ENCODE peak calls at places on chromosomes 12 and 14, in five cellular contexts. Q is tibial artery, Z is Peyer's patch, O is lower leg skin, N is IMR-90. C is an unnamed sample.

GRCh38 chr12:124721501-124722154 is 142.0 kb downstream of the SCARB1 start:
- DNase-seq in Q (no peak), Z (no peak), O (no peak), N (peak), C (no peak)

GRCh38 chr12:104109446-104110271 is 28.4 kb downstream of the NFYB start:
- DNase-seq in Q (no peak), Z (no peak), O (no peak), N (no peak), C (no peak)

GRCh38 chr14:21940887-21941855 is 267.6 kb upstream of the OR4E1 start:
- DNase-seq in Q (no peak), Z (no peak), O (no peak), N (peak), C (peak)

GRCh38 chr12:101021911-101022388 is 188.1 kb downstream of the SLC5A8 start:
- DNase-seq in Q (no peak), Z (no peak), O (no peak), N (peak), C (peak)

GRCh38 chr12:130664772-130665171 is 51.3 kb downstream of the RIMBP2 start:
- DNase-seq in Q (no peak), Z (peak), O (no peak), N (no peak), C (no peak)

GRCh38 chr14:20409226-20409625 is 4.1 kb downstream of the TEP1 start:
- DNase-seq in Q (no peak), Z (no peak), O (no peak), N (peak), C (no peak)

GRCh38 chr14:104035300-104035699 is 50.2 kb upstream of the ASPG start:
- DNase-seq in Q (no peak), Z (no peak), O (no peak), N (no peak), C (peak)

GRCh38 chr12:78622529-78623221 is 241.9 kb upstream of the SYT1 start:
- DNase-seq in Q (no peak), Z (no peak), O (no peak), N (no peak), C (no peak)

GRCh38 chr12:19710811-19711793 is 271.8 kb downstream of the AEBP2 start:
- DNase-seq in Q (peak), Z (no peak), O (no peak), N (no peak), C (peak)

GRCh38 chr14:98259881-98260280 is 1012.1 kb downstream of the BCL11B start:
- DNase-seq in Q (no peak), Z (no peak), O (no peak), N (no peak), C (no peak)

GRCh38 chr12:68349921-68350606 is 17.9 kb upstream of the MDM1 start:
- DNase-seq in Q (no peak), Z (no peak), O (no peak), N (no peak), C (no peak)
- H3K4me3 ChIP-seq in Q (no peak), Z (no peak), O (no peak), N (no peak), C (no peak)

GRCh38 chr12:55797068-55797467 is 20.5 kb downstream of the SARNP start:
- DNase-seq in Q (no peak), Z (no peak), O (no peak), N (peak), C (peak)
- TF ChIP-seq CTCF in Q (no peak), Z (no peak), O (no peak), N (peak), C (peak)

DNA sequence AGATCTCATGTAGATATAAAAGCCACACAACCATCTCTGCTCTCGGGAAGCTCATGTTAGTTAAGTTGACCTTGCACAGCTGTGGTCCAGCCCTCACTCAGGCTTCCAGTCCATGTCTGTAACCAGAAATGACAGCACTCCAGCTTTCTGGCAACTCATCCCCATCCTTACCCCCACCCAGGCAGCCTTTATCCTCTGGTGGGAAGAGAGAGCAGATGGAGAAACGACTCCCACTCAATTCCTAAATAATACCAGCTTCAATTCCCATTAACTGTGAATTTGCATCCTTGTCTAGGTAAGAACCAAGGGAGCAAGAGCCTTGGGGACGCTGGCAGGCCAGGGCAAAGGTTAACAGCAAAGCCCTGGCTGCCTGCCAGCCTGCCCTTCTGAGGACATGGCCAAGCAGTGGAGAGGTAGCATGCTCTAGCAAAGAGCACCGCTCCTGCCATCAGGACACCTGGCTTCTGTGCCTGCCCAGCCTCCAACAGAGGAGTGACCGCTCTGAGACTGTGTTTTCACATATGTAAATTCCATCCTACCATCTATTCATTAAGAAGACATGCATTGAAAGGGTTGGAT is 236.2 kb downstream of the GRIN2B start:
- DNase-seq in Q (no peak), Z (peak), O (no peak), N (no peak), C (no peak)
- H3K4me3 ChIP-seq in Q (no peak), Z (no peak), O (no peak), N (no peak), C (no peak)

DNA sequence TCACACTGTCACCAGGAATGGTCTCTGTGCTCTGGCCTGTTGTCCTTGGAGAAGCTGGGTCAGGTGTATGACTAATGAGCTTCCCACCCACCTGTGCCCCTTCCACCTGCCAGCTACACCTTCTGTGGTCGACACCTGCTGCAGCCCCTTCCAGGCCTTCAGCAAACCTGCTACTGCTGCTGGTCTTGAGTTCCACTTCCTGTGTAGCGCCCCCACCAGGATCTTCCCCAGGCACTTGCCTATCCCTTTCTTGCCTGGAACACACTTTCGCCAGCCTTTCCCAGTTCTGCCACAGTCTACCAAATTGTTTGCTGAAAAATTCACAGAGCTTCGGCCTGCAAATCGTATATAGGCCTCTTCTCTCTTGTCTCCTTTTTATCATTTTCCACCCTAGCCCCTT is 75.3 kb downstream of the CRACR2A start:
- DNase-seq in Q (no peak), Z (no peak), O (no peak), N (no peak), C (no peak)
- TF ChIP-seq CTCF in Q (no peak), Z (no peak), O (no peak), N (no peak), C (no peak)

GRCh38 chr12:54017845-54018607 is 9.2 kb downstream of the HOXC8 start:
- DNase-seq in Q (peak), Z (peak), O (peak), N (peak), C (peak)

GRCh38 chr12:54020587-54020969 is 7.7 kb upstream of the HOXC6 start:
- DNase-seq in Q (no peak), Z (no peak), O (no peak), N (no peak), C (no peak)

GRCh38 chr12:54019924-54020586 is 8.2 kb upstream of the HOXC6 start:
- DNase-seq in Q (no peak), Z (no peak), O (no peak), N (no peak), C (no peak)

GRCh38 chr12:54018608-54018984 is 9.6 kb upstream of the HOXC6 start:
- DNase-seq in Q (no peak), Z (peak), O (peak), N (no peak), C (no peak)

GRCh38 chr12:54019111-54019811 is 9.0 kb upstream of the HOXC6 start:
- DNase-seq in Q (no peak), Z (peak), O (no peak), N (no peak), C (no peak)
- H3K4me3 ChIP-seq in Q (peak), Z (peak), O (no peak), N (no peak), C (no peak)

C was measured in cardiac fibroblast.